ENCODE peak calls at places on chromosomes 11 and 22, in nine cellular contexts. U is activated T-cell treated with anti-CD3 and anti-CD28 coated beads, Interleukin-2, amount 50 U/mL, for 72 hours; B is fibroblast of the aortic adventitia; A is body of pancreas; J is EH; V is neural progenitor cell; T is endothelial cell; N is ELF-1; D is stimulated activated CD8-positive, alpha-beta memory T cell treated with anti-CD3 and anti-CD28 coated beads, Interleukin-7, amount 100 ng/mL, for 24 hours. L is an unnamed sample.

GRCh38 chr22:23289851-23290724 is 109.8 kb downstream of the BCR start:
- DNase-seq in U (peak), B (peak), A (peak), J (peak), V (peak), T (peak), N (peak), D (peak), L (peak)

GRCh38 chr11:118911880-118912741 is 13.6 kb downstream of the BCL9L start:
- DNase-seq in U (peak), B (peak), A (peak), J (peak), V (peak), T (no peak), N (peak), D (peak), L (no peak)

GRCh38 chr11:32118025-32118974 is 27.4 kb downstream of the RCN1 start:
- DNase-seq in U (no peak), B (peak), A (no peak), J (peak), V (no peak), T (no peak), N (no peak), D (no peak), L (no peak)

GRCh38 chr11:133925756-133926155 is 31.0 kb downstream of the IGSF9B start:
- DNase-seq in U (no peak), B (no peak), A (no peak), J (no peak), V (no peak), T (no peak), N (no peak), D (no peak), L (no peak)

GRCh38 chr11:61333638-61334433 is 808 bp downstream of the TKFC start:
- DNase-seq in U (no peak), B (no peak), A (no peak), J (no peak), V (no peak), T (no peak), N (no peak), D (no peak), L (no peak)

GRCh38 chr22:45129703-45130524 is 33.8 kb upstream of the NUP50 start:
- DNase-seq in U (peak), B (no peak), A (no peak), J (no peak), V (no peak), T (no peak), N (no peak), D (no peak), L (no peak)

GRCh38 chr11:66119348-66120133 is 49.5 kb downstream of the PACS1 start:
- DNase-seq in U (no peak), B (peak), A (peak), J (peak), V (peak), T (no peak), N (peak), D (no peak), L (no peak)

GRCh38 chr22:30647536-30647935 is 12.0 kb downstream of the SLC35E4 start:
- DNase-seq in U (no peak), B (no peak), A (no peak), J (no peak), V (no peak), T (no peak), N (no peak), D (no peak), L (no peak)

GRCh38 chr11:65712633-65713076 is 603 bp downstream of the KAT5 start:
- DNase-seq in U (no peak), B (no peak), A (no peak), J (no peak), V (no peak), T (no peak), N (no peak), D (no peak), L (no peak)

GRCh38 chr11:27571151-27571840 is 64.7 kb upstream of the LIN7C start:
- DNase-seq in U (no peak), B (peak), A (no peak), J (peak), V (no peak), T (no peak), N (peak), D (no peak), L (no peak)

GRCh38 chr22:29842740-29843139 is 4.7 kb upstream of the ASCC2 start:
- DNase-seq in U (no peak), B (peak), A (no peak), J (peak), V (no peak), T (no peak), N (no peak), D (no peak), L (no peak)

GRCh38 chr22:46827072-46827780 is 64.8 kb downstream of the TBC1D22A start:
- DNase-seq in U (no peak), B (no peak), A (no peak), J (no peak), V (peak), T (peak), N (peak), D (no peak), L (peak)

GRCh38 chr22:22709719-22710445 is 65.5 kb downstream of the GGTLC2 start:
- DNase-seq in U (peak), B (no peak), A (peak), J (no peak), V (peak), T (peak), N (peak), D (no peak), L (peak)

GRCh38 chr11:955154-956049 is 29.7 kb downstream of the AP2A2 start:
- DNase-seq in U (no peak), B (no peak), A (peak), J (no peak), V (no peak), T (no peak), N (peak), D (no peak), L (no peak)

GRCh38 chr11:112839051-112839450 is 122.2 kb upstream of the NCAM1 start:
- DNase-seq in U (no peak), B (no peak), A (no peak), J (no peak), V (no peak), T (no peak), N (no peak), D (no peak), L (no peak)

GRCh38 chr11:121451982-121452608 is at the start of gene SORL1:
- DNase-seq in U (peak), B (peak), A (peak), J (peak), V (peak), T (peak), N (peak), D (no peak), L (peak)

GRCh38 chr11:65654375-65655349 is 8.1 kb downstream of the RELA start:
- DNase-seq in U (no peak), B (no peak), A (no peak), J (no peak), V (no peak), T (no peak), N (no peak), D (no peak), L (no peak)

L was measured in OCI-LY7.